ENCODE peak calls at places on chromosomes 3 and 15, in five cellular contexts. T is astrocyte of the spinal cord, K is uterus, F is psoas muscle, V is pancreas. L is an unnamed sample.

GRCh38 chr3:128179474-128179819 is 26.2 kb downstream of the EEFSEC start:
- DNase-seq in K (no peak), T (no peak), V (no peak), F (no peak), L (peak; percentile 15)

GRCh38 chr3:30632521-30632920 is 26.1 kb downstream of the TGFBR2 start:
- DNase-seq in K (no peak), F (no peak), T (no peak), V (no peak), L (no peak)

GRCh38 chr3:119323401-119324107 is 29.4 kb downstream of the ARHGAP31 start:
- DNase-seq in F (no peak), T (no peak), K (no peak), V (no peak), L (no peak)

GRCh38 chr3:44476181-44476599 is 1.3 kb downstream of the ZNF445 start:
- DNase-seq in T (peak; percentile 38), F (no peak), K (no peak), V (no peak), L (peak; percentile 54)

GRCh38 chr3:39065197-39065596 is 13.4 kb downstream of the WDR48 start:
- DNase-seq in F (no peak), T (peak; percentile 49), V (no peak), K (no peak), L (peak; percentile 34)

GRCh38 chr3:177686671-177687070 is 489.4 kb upstream of the TBL1XR1 start:
- DNase-seq in F (no peak), K (no peak), V (no peak), T (no peak), L (no peak)

GRCh38 chr3:126696701-126697267 is 7.3 kb upstream of the CHCHD6 start:
- DNase-seq in K (no peak), V (no peak), F (no peak), T (no peak), L (no peak)

GRCh38 chr3:146975032-146975431 is 369.9 kb upstream of the PLSCR5 start:
- DNase-seq in V (no peak), T (no peak), K (no peak), F (no peak), L (no peak)

GRCh38 chr3:72329354-72329753 is 518.9 kb downstream of the SHQ1 start:
- DNase-seq in K (no peak), T (no peak), V (no peak), F (no peak), L (peak; percentile 51)

GRCh38 chr3:129758921-129759320 is 134.6 kb downstream of the TMCC1 start:
- DNase-seq in F (no peak), V (no peak), K (no peak), T (no peak), L (peak; percentile 4)

GRCh38 chr3:125313060-125313635 is 62.0 kb downstream of the ZNF148 start:
- DNase-seq in T (peak; percentile 23), V (no peak), F (no peak), K (no peak), L (no peak)

GRCh38 chr15:67143646-67144045 is 78.2 kb downstream of the SMAD3 start:
- DNase-seq in K (no peak), V (no peak), T (no peak), F (no peak), L (no peak)

GRCh38 chr3:71725279-71725991 is at the start of gene EIF4E3:
- DNase-seq in F (peak; percentile 47), V (peak; percentile 80), T (no peak), K (peak; percentile 31), L (no peak)

GRCh38 chr3:178537123-178537754 is 1.0 kb downstream of the KCNMB2 start:
- DNase-seq in T (no peak), K (no peak), F (no peak), V (no peak), L (no peak)

GRCh38 chr15:88256261-88257230 is at the start of gene NTRK3:
- DNase-seq in K (no peak), F (no peak), V (no peak), T (peak; percentile 15), L (no peak)

DNA sequence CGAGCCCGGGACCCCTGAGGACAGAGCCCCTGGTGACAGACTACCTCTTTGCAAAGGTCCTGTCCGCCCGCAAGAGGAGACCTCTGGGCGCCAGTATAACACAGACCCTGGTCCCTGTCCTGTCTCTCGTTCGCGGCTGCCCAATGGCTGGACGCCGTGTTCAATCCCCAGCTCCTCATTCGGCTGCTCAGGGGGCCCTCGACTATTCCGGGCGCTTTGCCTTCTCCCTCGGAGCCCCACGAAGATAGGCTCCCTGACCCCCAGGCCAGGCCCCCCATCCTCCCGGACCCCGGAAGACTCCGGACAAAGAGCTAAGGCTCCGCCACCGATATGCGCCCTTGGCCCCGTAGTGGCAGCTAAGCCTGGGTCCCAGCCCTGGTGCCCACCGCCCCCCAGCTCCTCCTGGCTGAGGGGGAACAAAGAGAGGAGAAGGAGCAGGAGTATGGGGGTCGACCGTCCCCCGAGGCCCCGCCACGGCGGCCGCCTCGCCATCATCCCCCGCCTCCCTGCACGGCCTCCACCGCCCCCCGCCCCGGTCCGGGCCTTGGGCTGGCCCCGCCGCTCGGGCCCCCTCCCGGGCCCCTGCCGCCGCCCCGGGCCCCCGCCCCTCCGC is 440 bp downstream of the CELSR3 start:
- DNase-seq in K (no peak), V (peak; percentile 76), T (no peak), F (no peak), L (no peak)
- H3K4me3 ChIP-seq in K (peak overlapping the region; percentile 33), V (no peak overlapping the region), T (no peak overlapping the region), F (no peak overlapping the region), L (peak overlapping the region; percentile 64)

DNA sequence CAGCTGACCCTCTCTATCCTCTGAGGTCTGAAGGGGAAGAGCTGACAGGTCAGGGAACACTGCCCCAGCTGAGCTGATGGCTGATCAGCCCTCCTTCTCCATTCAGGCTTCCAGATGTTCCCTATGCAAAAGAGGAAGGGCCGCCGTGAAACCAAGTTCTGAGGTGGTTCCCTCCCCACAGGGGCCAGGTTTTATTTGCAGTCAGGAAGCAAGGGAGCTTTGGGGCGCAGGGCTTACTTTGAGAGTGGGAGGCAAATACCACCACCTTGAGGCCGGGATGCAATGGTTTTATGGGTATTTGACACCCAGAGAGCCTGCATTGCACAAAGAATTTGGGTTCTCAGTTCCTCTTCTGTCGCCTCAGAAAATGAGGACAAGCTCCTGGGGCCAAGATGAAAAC is 186.9 kb downstream of the ARRDC4 start:
- DNase-seq in V (no peak), F (no peak), K (no peak), T (no peak), L (no peak)
- TF ChIP-seq CTCF in V (no peak), F (no peak), K (no peak), T (no peak), L (no peak)

DNA sequence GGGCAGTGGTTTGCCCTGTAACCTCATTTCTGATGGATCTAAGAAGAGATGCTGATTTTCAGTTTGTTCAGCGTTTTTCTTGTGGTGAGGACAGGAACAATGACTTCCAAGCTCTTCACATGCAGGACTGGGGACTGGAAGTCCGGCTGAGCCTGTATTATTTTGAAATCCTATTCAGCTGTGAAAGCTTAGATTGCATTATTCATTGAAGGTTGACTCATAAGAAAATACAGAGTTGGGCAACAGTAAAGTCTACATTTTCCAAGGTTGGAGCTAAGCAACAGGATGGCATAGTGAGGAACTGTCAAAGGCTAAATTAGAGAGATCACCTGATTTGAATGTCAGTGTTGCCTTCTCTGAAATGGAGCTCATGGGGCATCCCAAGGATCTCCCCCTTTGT is 231.0 kb upstream of the FEZF2 start:
- DNase-seq in V (no peak), K (no peak), F (no peak), T (peak; percentile 88), L (peak; percentile 98)
- H3K4me3 ChIP-seq in V (no peak overlapping the region), K (no peak overlapping the region), F (no peak overlapping the region), T (no peak overlapping the region), L (no peak overlapping the region)

DNA sequence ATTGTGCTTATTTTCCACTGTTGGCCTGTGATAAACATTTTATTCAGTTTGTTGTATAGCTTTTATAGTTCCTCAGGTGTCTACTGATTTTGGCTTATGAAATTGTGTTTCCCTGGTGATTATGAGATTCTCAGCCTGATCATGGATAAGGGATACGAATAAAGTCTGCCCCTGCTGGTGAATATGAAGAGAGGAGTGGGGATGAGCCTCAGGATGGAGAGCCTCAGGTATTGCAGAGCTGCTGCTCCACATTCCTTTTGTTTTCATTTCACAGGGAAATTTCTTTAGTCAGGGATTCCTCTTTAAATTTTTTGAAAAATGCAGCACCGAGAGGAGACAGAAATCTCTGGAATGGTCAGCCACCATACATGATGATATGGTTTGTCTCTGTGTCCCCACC is 14.7 kb upstream of the RAB6B start:
- DNase-seq in K (no peak), F (no peak), V (no peak), T (no peak), L (no peak)
- TF ChIP-seq CTCF in K (no peak), F (no peak), V (no peak), T (peak; percentile 31), L (peak; percentile 24)

GRCh38 chr3:194688946-194689345 is 3.3 kb downstream of the FAM43A start:
- DNase-seq in K (no peak), V (no peak), T (no peak), F (no peak), L (no peak)
- H3K4me3 ChIP-seq in K (no peak overlapping the region), V (no peak overlapping the region), T (peak overlapping the region; percentile 13), F (peak overlapping the region; percentile 79), L (peak overlapping the region; percentile 83)

L was measured in cardiac fibroblast.